ENCODE peak calls at places on chromosome 3, in four cellular contexts. O, E, N and S are unnamed samples.

GRCh38 chr3:46019707-46020106 is 7.6 kb downstream of the XCR1 start:
- DNase-seq in N (no peak), E (no peak), O (no peak), S (no peak)

GRCh38 chr3:89964347-89964746 is 856.9 kb downstream of the EPHA3 start:
- DNase-seq in O (no peak), E (no peak), N (no peak), S (no peak)

GRCh38 chr3:139677341-139678155 is at the start of gene NMNAT3:
- DNase-seq in O (peak; percentile 69), E (peak; percentile 95), N (no peak), S (peak; percentile 84)

GRCh38 chr3:47266709-47267489 is 15.7 kb downstream of the KIF9 start:
- DNase-seq in E (peak; percentile 72), N (peak; percentile 86), O (peak; percentile 27), S (no peak)

GRCh38 chr3:41898631-41899030 is 63.3 kb downstream of the ULK4 start:
- DNase-seq in O (no peak), E (no peak), N (no peak), S (no peak)

GRCh38 chr3:159798951-159799350 is 189.7 kb upstream of the IL12A start:
- DNase-seq in O (no peak), N (no peak), E (peak; percentile 54), S (no peak)

GRCh38 chr3:138588445-138588844 is 5.6 kb downstream of the CEP70 start:
- DNase-seq in O (no peak), E (no peak), N (no peak), S (no peak)

GRCh38 chr3:148682997-148683396 is 14.7 kb upstream of the AGTR1 start:
- DNase-seq in O (no peak), N (no peak), E (no peak), S (no peak)

GRCh38 chr3:59731909-59732308 is 682.1 kb upstream of the CFAP20DC start:
- DNase-seq in O (no peak), E (no peak), N (no peak), S (no peak)

GRCh38 chr3:179146911-179147570 is 1.1 kb upstream of the PIK3CA start:
- DNase-seq in O (no peak), E (peak; percentile 76), N (peak; percentile 87), S (no peak)

GRCh38 chr3:172156309-172156998 is 117.1 kb downstream of the FNDC3B start:
- DNase-seq in E (no peak), N (no peak), O (no peak), S (no peak)

GRCh38 chr3:65597952-65598413 is 440.7 kb downstream of the MAGI1 start:
- DNase-seq in N (no peak), E (peak; percentile 14), O (no peak), S (no peak)

GRCh38 chr3:129330413-129330812 is 51.7 kb downstream of the HMCES start:
- DNase-seq in E (no peak), N (no peak), O (no peak), S (no peak)

GRCh38 chr3:43855674-43856299 is 165.0 kb downstream of the ABHD5 start:
- DNase-seq in N (peak; percentile 58), O (no peak), E (peak; percentile 76), S (no peak)

GRCh38 chr3:42022355-42022754 is 60.5 kb upstream of the ULK4 start:
- DNase-seq in E (no peak), N (no peak), O (no peak), S (no peak)

GRCh38 chr3:148021400-148021799 is 612.2 kb downstream of the ZIC1 start:
- DNase-seq in N (no peak), O (no peak), E (no peak), S (no peak)

GRCh38 chr3:48068886-48069285 is 52.7 kb upstream of the MAP4 start:
- DNase-seq in E (no peak), N (no peak), O (no peak), S (no peak)

GRCh38 chr3:4359805-4360502 is 56.8 kb downstream of the SETMAR start:
- DNase-seq in N (no peak), E (no peak), O (no peak), S (no peak)

GRCh38 chr3:113227146-113227545 is 15.8 kb downstream of the BOC start:
- DNase-seq in E (no peak), N (no peak), O (no peak), S (no peak)

GRCh38 chr3:127212231-127212630 is 19.3 kb downstream of the PRR23E start:
- DNase-seq in E (no peak), N (no peak), O (no peak), S (no peak)

GRCh38 chr3:197554562-197555280 is 1.0 kb downstream of the BDH1 start:
- DNase-seq in O (peak; percentile 88), E (peak; percentile 99), N (peak; percentile 92), S (peak; percentile 97)

GRCh38 chr3:13344663-13345062 is 75.5 kb downstream of the NUP210 start:
- DNase-seq in E (no peak), O (no peak), N (no peak), S (no peak)

GRCh38 chr3:195790891-195791290 is 20.8 kb downstream of the MUC4 start:
- DNase-seq in E (no peak), O (no peak), N (no peak), S (no peak)

GRCh38 chr3:157122116-157122515 is 37.8 kb downstream of the CCNL1 start:
- DNase-seq in E (peak; percentile 75), O (no peak), N (peak; percentile 91), S (no peak)

GRCh38 chr3:37228734-37229133 is 54.4 kb upstream of the LRRFIP2 start:
- DNase-seq in N (no peak), E (no peak), O (no peak), S (no peak)

GRCh38 chr3:46960081-46960701 is 16.4 kb downstream of the CCDC12 start:
- DNase-seq in E (peak; percentile 68), O (no peak), N (no peak), S (no peak)

GRCh38 chr3:50648297-50648696 is 26.4 kb upstream of the DOCK3 start:
- DNase-seq in O (no peak), N (no peak), E (no peak), S (no peak)

GRCh38 chr3:155611456-155611855 is 133.4 kb downstream of the PLCH1 start:
- DNase-seq in E (no peak), O (no peak), N (no peak), S (no peak)

GRCh38 chr3:14480207-14481017 is 59.7 kb downstream of the GRIP2 start:
- DNase-seq in E (peak; percentile 60), N (peak; percentile 98), O (no peak), S (no peak)

GRCh38 chr3:196322-197153 is at the start of gene CHL1:
- DNase-seq in O (peak; percentile 21), N (no peak), E (peak; percentile 9), S (peak; percentile 67)

GRCh38 chr3:11185564-11186317 is 31.4 kb downstream of the HRH1 start:
- DNase-seq in E (peak; percentile 64), N (peak; percentile 96), O (no peak), S (no peak)

GRCh38 chr3:33773627-33774026 is 24.8 kb upstream of the PDCD6IP start:
- DNase-seq in E (peak; percentile 21), O (no peak), N (no peak), S (no peak)